ENCODE peak calls at places on chromosome 22, in four cellular contexts. M, H, U and I are unnamed samples.

GRCh38 chr22:42688241-42688913 is 32.3 kb downstream of the A4GALT start:
- DNase-seq in M (peak), U (peak), H (peak), I (peak)

GRCh38 chr22:37918149-37918548 is 12.1 kb downstream of the MICALL1 start:
- DNase-seq in U (no peak), H (no peak), M (no peak), I (no peak)

GRCh38 chr22:49363526-49364230 is 464.0 kb downstream of the BRD1 start:
- DNase-seq in H (no peak), M (no peak), U (no peak), I (peak)

GRCh38 chr22:48257690-48258065 is 1495.2 kb downstream of the TBC1D22A start:
- DNase-seq in M (no peak), H (no peak), U (no peak), I (no peak)

GRCh38 chr22:45859231-45860161 is 117.5 kb downstream of the WNT7B start:
- DNase-seq in U (peak), M (no peak), H (peak), I (no peak)

GRCh38 chr22:23815781-23816551 is 22.8 kb downstream of the DERL3 start:
- DNase-seq in M (no peak), H (no peak), U (no peak), I (no peak)

GRCh38 chr22:46073683-46074504 is 76.4 kb upstream of the PPARA start:
- DNase-seq in U (peak), H (peak), M (no peak), I (peak)

GRCh38 chr22:43269325-43270040 is 73.7 kb downstream of the SCUBE1 start:
- DNase-seq in U (no peak), M (no peak), H (no peak), I (no peak)

GRCh38 chr22:32204856-32205722 is at the start of gene RFPL2:
- DNase-seq in H (peak), M (no peak), U (peak), I (no peak)

GRCh38 chr22:46726986-46727317 is 11.1 kb downstream of the CERK start:
- DNase-seq in M (no peak), U (no peak), H (no peak), I (no peak)

GRCh38 chr22:36544107-36544620 is 15.2 kb upstream of the EIF3D start:
- DNase-seq in M (no peak), U (peak), H (peak), I (no peak)

GRCh38 chr22:38952382-38952993 is 4.9 kb upstream of the APOBEC3A start:
- DNase-seq in H (no peak), U (no peak), M (no peak), I (no peak)

GRCh38 chr22:24505337-24505736 is 10.2 kb downstream of the UPB1 start:
- DNase-seq in H (no peak), U (no peak), M (no peak), I (peak)

GRCh38 chr22:49807780-49808708 is 19.6 kb downstream of the BRD1 start:
- DNase-seq in M (no peak), U (no peak), H (peak), I (no peak)

GRCh38 chr22:48340727-48341709 is 1486.7 kb downstream of the BRD1 start:
- DNase-seq in M (no peak), U (no peak), H (no peak), I (no peak)

GRCh38 chr22:27673839-27674238 is 127.7 kb downstream of the MN1 start:
- DNase-seq in M (no peak), U (no peak), H (no peak), I (no peak)

GRCh38 chr22:31874821-31875220 is 69.5 kb upstream of the YWHAH start:
- DNase-seq in H (no peak), M (no peak), U (no peak), I (no peak)

GRCh38 chr22:29154364-29155048 is 51.2 kb upstream of the EMID1 start:
- DNase-seq in M (no peak), H (peak), U (peak), I (peak)

GRCh38 chr22:45334528-45334927 is 24.8 kb downstream of the FAM118A start:
- DNase-seq in U (no peak), M (no peak), H (no peak), I (no peak)

GRCh38 chr22:37428649-37429586 is 1.6 kb upstream of the ELFN2 start:
- DNase-seq in H (peak), M (no peak), U (peak), I (no peak)